ENCODE peak calls at places on chromosome 11, in eight cellular contexts. W, U, E, V, A, L, P and G are unnamed samples.

GRCh38 chr11:77267910-77268309 is 33.6 kb downstream of the GDPD4 start:
- DNase-seq in W (no peak), U (peak), E (no peak), V (no peak), A (no peak), L (no peak), P (no peak), G (no peak)

GRCh38 chr11:119351232-119351631 is 4.7 kb upstream of the MFRP start:
- DNase-seq in W (no peak), U (no peak), E (no peak), V (no peak), A (no peak), L (no peak), P (no peak), G (no peak)

GRCh38 chr11:119612814-119613213 is 116.2 kb downstream of the NECTIN1 start:
- DNase-seq in W (no peak), U (no peak), E (no peak), V (no peak), A (no peak), L (no peak), P (no peak), G (no peak)

GRCh38 chr11:121460941-121461514 is 8.3 kb upstream of the SORL1-AS1 start:
- DNase-seq in W (no peak), U (no peak), E (no peak), V (no peak), A (peak), L (no peak), P (no peak), G (no peak)

GRCh38 chr11:63614136-63614664 is at the start of gene PLAAT3:
- DNase-seq in W (peak), U (peak), E (no peak), V (peak), A (peak), L (peak), P (peak), G (peak)

GRCh38 chr11:47044112-47044511 is 107.6 kb downstream of the CSTPP1 start:
- DNase-seq in W (no peak), U (no peak), E (no peak), V (no peak), A (no peak), L (no peak), P (no peak), G (no peak)

GRCh38 chr11:26709057-26709456 is 12.8 kb downstream of the SLC5A12 start:
- DNase-seq in W (no peak), U (no peak), E (no peak), V (no peak), A (no peak), L (no peak), P (no peak), G (no peak)

GRCh38 chr11:75160328-75160757 is 9.4 kb downstream of the SLCO2B1 start:
- DNase-seq in W (no peak), U (no peak), E (no peak), V (no peak), A (no peak), L (no peak), P (no peak), G (no peak)

GRCh38 chr11:13287681-13288080 is 10.1 kb downstream of the BMAL1 start:
- DNase-seq in W (no peak), U (no peak), E (no peak), V (no peak), A (no peak), L (no peak), P (no peak), G (no peak)

GRCh38 chr11:102793677-102794290 is 4.2 kb downstream of the MMP1 start:
- DNase-seq in W (no peak), U (no peak), E (no peak), V (no peak), A (no peak), L (no peak), P (no peak), G (peak)

GRCh38 chr11:125903753-125904659 is at the start of gene DDX25:
- DNase-seq in W (peak), U (no peak), E (no peak), V (peak), A (no peak), L (peak), P (no peak), G (no peak)

GRCh38 chr11:29328961-29329441 is 687.8 kb downstream of the KCNA4 start:
- DNase-seq in W (peak), U (peak), E (no peak), V (no peak), A (peak), L (no peak), P (no peak), G (no peak)

GRCh38 chr11:62676698-62677097 is 2.2 kb downstream of the UBXN1 start:
- DNase-seq in W (no peak), U (no peak), E (no peak), V (no peak), A (no peak), L (no peak), P (no peak), G (no peak)

GRCh38 chr11:93524173-93524536 is 19.0 kb downstream of the SMCO4 start:
- DNase-seq in W (no peak), U (no peak), E (no peak), V (no peak), A (no peak), L (no peak), P (no peak), G (no peak)

GRCh38 chr11:67395555-67396257 is 3.9 kb downstream of the RAD9A start:
- DNase-seq in W (no peak), U (no peak), E (no peak), V (no peak), A (no peak), L (no peak), P (no peak), G (no peak)

GRCh38 chr11:2096919-2097301 is 42.3 kb downstream of the IGF2 start:
- DNase-seq in W (peak), U (peak), E (peak), V (no peak), A (no peak), L (no peak), P (no peak), G (peak)

GRCh38 chr11:47507016-47507631 is 45.8 kb downstream of the CELF1 start:
- DNase-seq in W (no peak), U (no peak), E (no peak), V (no peak), A (no peak), L (no peak), P (no peak), G (no peak)

GRCh38 chr11:57321996-57322880 is 2.5 kb downstream of the TNKS1BP1 start:
- DNase-seq in W (peak), U (peak), E (no peak), V (peak), A (no peak), L (peak), P (no peak), G (peak)

GRCh38 chr11:114026355-114026754 is 33.2 kb upstream of the ZBTB16 start:
- DNase-seq in W (peak), U (no peak), E (peak), V (peak), A (no peak), L (no peak), P (no peak), G (no peak)

GRCh38 chr11:73252577-73253191 is 19.5 kb upstream of the P2RY6 start:
- DNase-seq in W (peak), U (no peak), E (no peak), V (no peak), A (no peak), L (no peak), P (no peak), G (no peak)

GRCh38 chr11:123330948-123331347 is 99.1 kb upstream of the GRAMD1B start:
- DNase-seq in W (no peak), U (no peak), E (no peak), V (no peak), A (no peak), L (no peak), P (no peak), G (no peak)

GRCh38 chr11:62905927-62906531 is 15.1 kb downstream of the CHRM1 start:
- DNase-seq in W (peak), U (peak), E (peak), V (peak), A (peak), L (peak), P (peak), G (peak)

GRCh38 chr11:30917859-30918478 is 331.8 kb upstream of the MPPED2 start:
- DNase-seq in W (peak), U (peak), E (no peak), V (no peak), A (peak), L (no peak), P (no peak), G (no peak)

GRCh38 chr11:47918882-47919495 is 61.4 kb upstream of the PTPRJ start:
- DNase-seq in W (no peak), U (peak), E (no peak), V (no peak), A (no peak), L (no peak), P (no peak), G (no peak)

GRCh38 chr11:2741006-2741376 is 41.2 kb upstream of the KCNQ1OT1 start:
- DNase-seq in W (no peak), U (no peak), E (peak), V (no peak), A (no peak), L (no peak), P (no peak), G (peak)